ENCODE peak calls at places on chromosomes 1 and 21, in six cellular contexts. C is transverse colon, S is tibial nerve, A is MM.1S, J is GM20000, P is upper lobe of left lung. O is an unnamed sample.

GRCh38 chr1:1680031-1680911 is 12.3 kb downstream of the SLC35E2B start:
- DNase-seq in C (no peak), S (peak), A (no peak), J (no peak), P (no peak), O (no peak)

GRCh38 chr1:30641557-30642353 is 81.6 kb downstream of the MATN1 start:
- DNase-seq in C (no peak), S (no peak), A (no peak), J (no peak), P (no peak), O (no peak)

GRCh38 chr1:211279340-211279739 is 20.2 kb downstream of the RCOR3 start:
- DNase-seq in C (no peak), S (no peak), A (no peak), J (no peak), P (no peak), O (no peak)

GRCh38 chr21:38487906-38488639 is 10.2 kb downstream of the ERG start:
- DNase-seq in C (no peak), S (no peak), A (no peak), J (no peak), P (no peak), O (no peak)

GRCh38 chr1:155260276-155260675 is 1.9 kb downstream of the SCAMP3 start:
- DNase-seq in C (no peak), S (no peak), A (no peak), J (no peak), P (no peak), O (no peak)

GRCh38 chr1:186655877-186656276 is 24.3 kb downstream of the PTGS2 start:
- DNase-seq in C (no peak), S (no peak), A (no peak), J (no peak), P (no peak), O (no peak)

GRCh38 chr1:236334893-236335545 is 53.3 kb upstream of the ERO1B start:
- DNase-seq in C (no peak), S (no peak), A (no peak), J (no peak), P (no peak), O (no peak)

GRCh38 chr1:156487862-156488261 is 12.7 kb downstream of the MEF2D start:
- DNase-seq in C (peak), S (no peak), A (peak), J (peak), P (no peak), O (peak)

GRCh38 chr1:20102875-20103274 is 16.5 kb downstream of the PLA2G2D start:
- DNase-seq in C (no peak), S (no peak), A (no peak), J (no peak), P (no peak), O (no peak)

GRCh38 chr1:24390924-24391782 is 22.4 kb downstream of the STPG1 start:
- DNase-seq in C (peak), S (peak), A (peak), J (peak), P (peak), O (peak)

GRCh38 chr1:200916152-200916551 is 21.5 kb downstream of the INAVA start:
- DNase-seq in C (no peak), S (no peak), A (no peak), J (peak), P (no peak), O (no peak)

GRCh38 chr1:7387053-7387861 is 383.8 kb upstream of the VAMP3 start:
- DNase-seq in C (no peak), S (no peak), A (no peak), J (no peak), P (peak), O (no peak)

GRCh38 chr1:117030271-117030877 is 28.8 kb downstream of the CD101 start:
- DNase-seq in C (no peak), S (no peak), A (no peak), J (no peak), P (no peak), O (no peak)

GRCh38 chr1:29621826-29622435 is 385.6 kb downstream of the PTPRU start:
- DNase-seq in C (no peak), S (no peak), A (no peak), J (no peak), P (no peak), O (no peak)

GRCh38 chr1:69993787-69994186 is 211.6 kb downstream of the LRRC40 start:
- DNase-seq in C (no peak), S (no peak), A (no peak), J (no peak), P (no peak), O (no peak)

GRCh38 chr1:106378261-106378660 is 678.2 kb upstream of the PRMT6 start:
- DNase-seq in C (no peak), S (no peak), A (no peak), J (no peak), P (no peak), O (no peak)
- TF ChIP-seq CTCF in C (no peak), S (no peak), A (no peak), J (no peak), P (no peak), O (no peak)

DNA sequence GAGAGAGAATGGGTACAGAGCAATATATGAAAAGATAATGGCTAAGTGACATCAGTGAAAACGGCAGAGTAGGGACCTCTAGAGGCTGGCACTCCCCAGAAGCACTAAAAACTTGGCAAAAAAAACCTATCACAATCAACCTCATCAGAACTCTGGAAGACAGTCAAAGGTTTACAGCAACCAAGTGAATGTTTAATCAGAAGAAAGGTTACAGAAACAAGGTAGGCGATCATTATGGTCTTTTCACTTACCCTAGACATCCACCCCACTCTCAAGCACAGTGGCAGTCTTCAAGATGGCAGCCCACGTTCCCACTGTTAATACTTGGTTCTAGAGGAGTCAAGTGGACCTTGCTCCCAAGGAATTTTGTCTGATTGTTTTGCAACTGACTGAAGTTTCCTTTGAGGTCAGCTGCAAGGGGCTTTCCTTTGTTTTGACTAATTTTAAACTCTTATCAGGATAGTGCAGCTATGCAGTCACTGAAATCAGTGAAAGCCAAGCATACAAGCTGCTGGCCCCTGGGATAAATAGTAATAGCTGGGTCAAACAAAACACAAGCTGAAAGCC is 7.2 kb downstream of the KIFAP3 start:
- DNase-seq in C (peak), S (no peak), A (no peak), J (peak), P (no peak), O (no peak)
- TF ChIP-seq CTCF in C (peak), S (no peak), A (peak), J (no peak), P (no peak), O (no peak)

GRCh38 chr1:180623579-180624347 is 8.1 kb upstream of the XPR1 start:
- DNase-seq in C (no peak), S (no peak), A (no peak), J (no peak), P (no peak), O (no peak)
- TF ChIP-seq CTCF in C (no peak), S (no peak), A (peak), J (no peak), P (no peak), O (no peak)

GRCh38 chr21:43775795-43776430 is at the start of gene CSTB:
- DNase-seq in C (peak), S (peak), A (peak), J (peak), P (peak), O (peak)
- TF ChIP-seq CTCF in C (no peak), S (no peak), A (peak), J (no peak), P (no peak), O (no peak)

DNA sequence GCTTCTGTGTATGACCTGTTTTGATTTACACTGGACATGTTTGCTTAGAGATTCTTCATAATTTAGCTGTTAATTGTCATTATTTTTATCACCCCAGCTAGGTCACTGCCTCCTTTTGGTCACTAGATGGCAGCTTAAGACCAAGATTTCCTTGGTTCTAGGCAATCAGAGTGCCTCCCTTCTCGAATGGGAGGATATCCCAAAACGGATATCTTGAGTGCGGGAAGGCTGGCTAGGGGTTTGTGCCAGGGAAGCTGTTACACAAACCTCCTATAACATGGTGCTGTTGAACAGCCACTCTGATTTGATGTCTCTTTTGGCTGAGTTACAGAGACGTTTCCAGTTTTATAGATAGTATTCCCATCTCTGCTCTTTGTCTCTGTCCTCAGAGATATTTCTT is 283.5 kb downstream of the S1PR1 start:
- DNase-seq in C (peak), S (no peak), A (peak), J (peak), P (no peak), O (no peak)
- TF ChIP-seq CTCF in C (peak), S (peak), A (peak), J (peak), P (peak), O (no peak)